ENCODE peak calls at places on chromosomes 5 and 9, in nine cellular contexts. One of them, this sample, is unnamed.

GRCh38 chr5:52885614-52886013 is 97.9 kb downstream of the ITGA1 start:
- DNase-seq in left ventricle myocardium inferior: no peak
- DNase-seq in CD8-positive, alpha-beta T cell: no peak
- DNase-seq in aorta: no peak
- DNase-seq in breast epithelium: no peak
- DNase-seq in ovary: no peak
- DNase-seq in tibial nerve: no peak
- DNase-seq in upper lobe of right lung: no peak
- DNase-seq in A549: no peak
- DNase-seq in this sample: no peak

GRCh38 chr5:89878140-89878570 is 531.4 kb downstream of the CETN3 start:
- DNase-seq in breast epithelium: no peak
- DNase-seq in A549: no peak
- DNase-seq in tibial nerve: no peak
- DNase-seq in upper lobe of right lung: no peak
- DNase-seq in aorta: no peak
- DNase-seq in left ventricle myocardium inferior: no peak
- DNase-seq in CD8-positive, alpha-beta T cell: no peak
- DNase-seq in ovary: no peak
- DNase-seq in this sample: peak

GRCh38 chr9:93646640-93647178 is 70.3 kb downstream of the PHF2 start:
- DNase-seq in left ventricle myocardium inferior: no peak
- DNase-seq in ovary: peak
- DNase-seq in aorta: peak
- DNase-seq in tibial nerve: no peak
- DNase-seq in breast epithelium: no peak
- DNase-seq in CD8-positive, alpha-beta T cell: no peak
- DNase-seq in A549: no peak
- DNase-seq in upper lobe of right lung: peak
- DNase-seq in this sample: no peak

GRCh38 chr9:135047026-135047350 is 40.5 kb upstream of the OLFM1 start:
- DNase-seq in left ventricle myocardium inferior: no peak
- DNase-seq in breast epithelium: peak
- DNase-seq in aorta: peak
- DNase-seq in upper lobe of right lung: peak
- DNase-seq in CD8-positive, alpha-beta T cell: no peak
- DNase-seq in ovary: no peak
- DNase-seq in tibial nerve: no peak
- DNase-seq in A549: no peak
- DNase-seq in this sample: no peak

GRCh38 chr5:83414601-83415000 is 56.9 kb upstream of the VCAN start:
- DNase-seq in CD8-positive, alpha-beta T cell: no peak
- DNase-seq in left ventricle myocardium inferior: no peak
- DNase-seq in A549: no peak
- DNase-seq in ovary: no peak
- DNase-seq in upper lobe of right lung: no peak
- DNase-seq in breast epithelium: no peak
- DNase-seq in aorta: no peak
- DNase-seq in tibial nerve: no peak
- DNase-seq in this sample: no peak

GRCh38 chr5:17907094-17907493 is 272.8 kb downstream of the TAF11L14 start:
- DNase-seq in ovary: no peak
- DNase-seq in upper lobe of right lung: no peak
- DNase-seq in CD8-positive, alpha-beta T cell: no peak
- DNase-seq in left ventricle myocardium inferior: no peak
- DNase-seq in tibial nerve: no peak
- DNase-seq in A549: no peak
- DNase-seq in breast epithelium: no peak
- DNase-seq in aorta: no peak
- DNase-seq in this sample: no peak

GRCh38 chr5:16669776-16670175 is 53.0 kb upstream of the RETREG1 start:
- DNase-seq in tibial nerve: no peak
- DNase-seq in CD8-positive, alpha-beta T cell: no peak
- DNase-seq in aorta: no peak
- DNase-seq in breast epithelium: no peak
- DNase-seq in A549: no peak
- DNase-seq in left ventricle myocardium inferior: no peak
- DNase-seq in ovary: no peak
- DNase-seq in upper lobe of right lung: no peak
- DNase-seq in this sample: no peak

GRCh38 chr5:137845472-137845871 is 22.2 kb upstream of the MYOT start:
- DNase-seq in A549: no peak
- DNase-seq in ovary: no peak
- DNase-seq in tibial nerve: no peak
- DNase-seq in breast epithelium: no peak
- DNase-seq in left ventricle myocardium inferior: no peak
- DNase-seq in aorta: no peak
- DNase-seq in CD8-positive, alpha-beta T cell: no peak
- DNase-seq in upper lobe of right lung: no peak
- DNase-seq in this sample: no peak

GRCh38 chr5:52787600-52788504 is at the start of the genes ITGA1 and PELO:
- DNase-seq in aorta: peak
- DNase-seq in upper lobe of right lung: peak
- DNase-seq in tibial nerve: peak
- DNase-seq in ovary: peak
- DNase-seq in breast epithelium: peak
- DNase-seq in CD8-positive, alpha-beta T cell: peak
- DNase-seq in left ventricle myocardium inferior: peak
- DNase-seq in A549: peak
- DNase-seq in this sample: no peak

GRCh38 chr5:134436523-134437339 is 25.1 kb upstream of the CDKN2AIPNL start:
- DNase-seq in upper lobe of right lung: peak
- DNase-seq in aorta: peak
- DNase-seq in ovary: peak
- DNase-seq in A549: peak
- DNase-seq in tibial nerve: peak
- DNase-seq in breast epithelium: peak
- DNase-seq in left ventricle myocardium inferior: peak
- DNase-seq in CD8-positive, alpha-beta T cell: peak
- DNase-seq in this sample: no peak

GRCh38 chr5:37661227-37661920 is 178.5 kb downstream of the GDNF start:
- DNase-seq in left ventricle myocardium inferior: no peak
- DNase-seq in breast epithelium: no peak
- DNase-seq in A549: no peak
- DNase-seq in tibial nerve: no peak
- DNase-seq in CD8-positive, alpha-beta T cell: no peak
- DNase-seq in ovary: no peak
- DNase-seq in upper lobe of right lung: no peak
- DNase-seq in aorta: no peak
- DNase-seq in this sample: no peak

GRCh38 chr5:134142806-134143205 is 28.3 kb downstream of the TCF7 start:
- DNase-seq in tibial nerve: no peak
- DNase-seq in aorta: no peak
- DNase-seq in upper lobe of right lung: peak
- DNase-seq in breast epithelium: peak
- DNase-seq in CD8-positive, alpha-beta T cell: no peak
- DNase-seq in A549: no peak
- DNase-seq in left ventricle myocardium inferior: no peak
- DNase-seq in ovary: no peak
- DNase-seq in this sample: no peak

GRCh38 chr9:70519912-70520724 is 105.7 kb upstream of the KLF9 start:
- DNase-seq in breast epithelium: no peak
- DNase-seq in left ventricle myocardium inferior: no peak
- DNase-seq in upper lobe of right lung: no peak
- DNase-seq in A549: no peak
- DNase-seq in ovary: no peak
- DNase-seq in tibial nerve: no peak
- DNase-seq in CD8-positive, alpha-beta T cell: no peak
- DNase-seq in aorta: no peak
- DNase-seq in this sample: no peak

GRCh38 chr9:113633782-113634596 is 170.5 kb downstream of the RGS3 start:
- DNase-seq in tibial nerve: no peak
- DNase-seq in breast epithelium: peak
- DNase-seq in ovary: peak
- DNase-seq in A549: no peak
- DNase-seq in left ventricle myocardium inferior: no peak
- DNase-seq in upper lobe of right lung: peak
- DNase-seq in aorta: peak
- DNase-seq in CD8-positive, alpha-beta T cell: no peak
- DNase-seq in this sample: no peak

DNA sequence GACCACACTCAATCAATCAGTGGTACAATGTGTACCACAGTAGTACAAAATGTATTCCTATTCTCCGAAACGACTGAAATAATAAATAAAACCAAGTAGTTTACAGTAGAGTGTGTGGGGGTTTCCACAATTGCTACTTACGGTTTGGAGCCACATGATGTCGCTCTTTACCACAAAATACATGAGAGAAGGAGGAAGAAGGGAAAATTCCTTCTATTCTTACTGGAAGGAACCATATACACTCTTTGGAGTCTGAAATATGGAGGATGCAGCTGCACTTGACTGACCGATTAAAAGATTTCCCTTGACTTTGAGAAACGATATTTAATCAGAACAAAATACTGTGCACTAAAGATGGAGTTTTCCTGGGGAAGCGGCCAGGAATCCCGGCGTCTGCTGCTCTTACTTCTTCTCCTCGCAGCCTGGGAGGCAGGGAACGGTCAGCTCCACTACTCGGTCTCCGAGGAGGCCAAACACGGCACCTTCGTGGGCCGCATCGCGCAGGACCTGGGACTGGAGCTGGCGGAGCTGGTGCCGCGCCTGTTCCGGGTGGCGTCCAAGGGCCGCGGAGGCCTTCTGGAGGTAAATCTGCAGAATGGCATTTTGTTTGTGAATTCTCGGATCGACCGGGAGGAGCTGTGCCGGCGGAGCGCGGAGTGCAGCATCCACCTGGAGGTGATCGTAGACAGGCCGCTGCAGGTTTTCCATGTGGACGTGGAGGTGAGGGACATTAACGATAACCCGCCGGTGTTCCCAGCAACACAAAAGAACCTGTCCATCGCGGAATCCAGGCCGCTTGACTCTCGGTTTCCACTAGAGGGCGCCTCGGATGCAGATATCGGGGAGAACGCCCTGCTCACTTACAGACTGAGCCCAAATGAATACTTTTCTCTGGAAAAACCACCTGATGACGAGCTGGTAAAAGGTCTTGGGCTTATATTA is at the start of gene PCDHA4:
- DNase-seq in left ventricle myocardium inferior: no peak
- DNase-seq in A549: peak
- DNase-seq in aorta: peak
- DNase-seq in ovary: peak
- DNase-seq in CD8-positive, alpha-beta T cell: no peak
- DNase-seq in upper lobe of right lung: peak
- DNase-seq in breast epithelium: no peak
- DNase-seq in tibial nerve: no peak
- DNase-seq in this sample: no peak
- H3K27ac ChIP-seq in left ventricle myocardium inferior: no peak
- H3K27ac ChIP-seq in A549: peak
- H3K27ac ChIP-seq in aorta: no peak
- H3K27ac ChIP-seq in ovary: no peak
- H3K27ac ChIP-seq in CD8-positive, alpha-beta T cell: no peak
- H3K27ac ChIP-seq in upper lobe of right lung: no peak
- H3K27ac ChIP-seq in breast epithelium: peak
- H3K27ac ChIP-seq in tibial nerve: peak
- H3K27ac ChIP-seq in this sample: no peak

GRCh38 chr5:150082364-150082763 is 4.0 kb downstream of the CSF1R start:
- DNase-seq in upper lobe of right lung: peak
- DNase-seq in left ventricle myocardium inferior: no peak
- DNase-seq in A549: no peak
- DNase-seq in CD8-positive, alpha-beta T cell: no peak
- DNase-seq in ovary: no peak
- DNase-seq in breast epithelium: no peak
- DNase-seq in tibial nerve: no peak
- DNase-seq in aorta: no peak
- DNase-seq in this sample: no peak
- H3K27ac ChIP-seq in upper lobe of right lung: peak
- H3K27ac ChIP-seq in left ventricle myocardium inferior: peak
- H3K27ac ChIP-seq in A549: no peak
- H3K27ac ChIP-seq in CD8-positive, alpha-beta T cell: no peak
- H3K27ac ChIP-seq in ovary: no peak
- H3K27ac ChIP-seq in breast epithelium: no peak
- H3K27ac ChIP-seq in tibial nerve: no peak
- H3K27ac ChIP-seq in aorta: no peak
- H3K27ac ChIP-seq in this sample: no peak

GRCh38 chr5:93123127-93123526 is 457.9 kb downstream of the NR2F1-AS1 start:
- DNase-seq in ovary: no peak
- DNase-seq in upper lobe of right lung: no peak
- DNase-seq in aorta: no peak
- DNase-seq in A549: no peak
- DNase-seq in breast epithelium: no peak
- DNase-seq in CD8-positive, alpha-beta T cell: no peak
- DNase-seq in left ventricle myocardium inferior: no peak
- DNase-seq in tibial nerve: no peak
- DNase-seq in this sample: no peak
- H3K27ac ChIP-seq in ovary: no peak
- H3K27ac ChIP-seq in upper lobe of right lung: no peak
- H3K27ac ChIP-seq in aorta: no peak
- H3K27ac ChIP-seq in A549: no peak
- H3K27ac ChIP-seq in breast epithelium: no peak
- H3K27ac ChIP-seq in CD8-positive, alpha-beta T cell: no peak
- H3K27ac ChIP-seq in left ventricle myocardium inferior: no peak
- H3K27ac ChIP-seq in tibial nerve: no peak
- H3K27ac ChIP-seq in this sample: no peak

GRCh38 chr5:32299059-32299677 is 13.6 kb downstream of the MTMR12 start:
- DNase-seq in left ventricle myocardium inferior: no peak
- DNase-seq in aorta: no peak
- DNase-seq in CD8-positive, alpha-beta T cell: no peak
- DNase-seq in A549: no peak
- DNase-seq in ovary: no peak
- DNase-seq in breast epithelium: no peak
- DNase-seq in upper lobe of right lung: no peak
- DNase-seq in tibial nerve: no peak
- DNase-seq in this sample: no peak

GRCh38 chr5:32303755-32304120 is 9.0 kb downstream of the MTMR12 start:
- DNase-seq in aorta: no peak
- DNase-seq in CD8-positive, alpha-beta T cell: no peak
- DNase-seq in ovary: no peak
- DNase-seq in breast epithelium: no peak
- DNase-seq in A549: no peak
- DNase-seq in upper lobe of right lung: no peak
- DNase-seq in tibial nerve: no peak
- DNase-seq in left ventricle myocardium inferior: no peak
- DNase-seq in this sample: no peak

GRCh38 chr5:32304622-32305021 is 8.1 kb downstream of the MTMR12 start:
- DNase-seq in A549: no peak
- DNase-seq in ovary: no peak
- DNase-seq in left ventricle myocardium inferior: no peak
- DNase-seq in upper lobe of right lung: no peak
- DNase-seq in tibial nerve: no peak
- DNase-seq in CD8-positive, alpha-beta T cell: no peak
- DNase-seq in breast epithelium: no peak
- DNase-seq in aorta: no peak
- DNase-seq in this sample: no peak

GRCh38 chr5:32302822-32303754 is 9.7 kb downstream of the MTMR12 start:
- DNase-seq in upper lobe of right lung: no peak
- DNase-seq in ovary: no peak
- DNase-seq in A549: peak
- DNase-seq in CD8-positive, alpha-beta T cell: no peak
- DNase-seq in left ventricle myocardium inferior: no peak
- DNase-seq in aorta: no peak
- DNase-seq in tibial nerve: no peak
- DNase-seq in breast epithelium: no peak
- DNase-seq in this sample: no peak

DNA sequence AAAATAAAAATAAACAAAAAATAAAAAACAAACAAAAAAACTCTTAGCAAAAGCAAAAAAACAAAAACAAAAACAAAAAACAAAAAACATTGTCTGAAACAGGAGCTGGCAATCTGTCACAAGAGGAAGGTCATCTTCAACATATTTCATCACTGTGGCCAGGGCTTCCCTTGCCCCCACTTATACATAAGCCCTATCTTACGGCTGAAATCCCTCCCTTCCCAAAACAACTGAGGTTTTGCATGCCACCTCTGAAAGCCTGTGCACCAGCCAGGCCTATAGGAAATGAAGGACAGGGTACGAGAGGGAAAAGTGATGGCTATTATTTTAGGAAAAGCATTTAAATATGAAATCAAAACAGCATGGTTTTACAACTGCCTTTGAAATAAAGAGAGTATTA is 10.8 kb downstream of the MTMR12 start:
- DNase-seq in left ventricle myocardium inferior: no peak
- DNase-seq in ovary: no peak
- DNase-seq in aorta: no peak
- DNase-seq in tibial nerve: no peak
- DNase-seq in CD8-positive, alpha-beta T cell: no peak
- DNase-seq in breast epithelium: no peak
- DNase-seq in A549: no peak
- DNase-seq in upper lobe of right lung: no peak
- DNase-seq in this sample: no peak
- H3K27ac ChIP-seq in left ventricle myocardium inferior: no peak
- H3K27ac ChIP-seq in ovary: no peak
- H3K27ac ChIP-seq in aorta: no peak
- H3K27ac ChIP-seq in tibial nerve: no peak
- H3K27ac ChIP-seq in CD8-positive, alpha-beta T cell: no peak
- H3K27ac ChIP-seq in breast epithelium: no peak
- H3K27ac ChIP-seq in A549: peak
- H3K27ac ChIP-seq in upper lobe of right lung: peak
- H3K27ac ChIP-seq in this sample: no peak